ENCODE peak calls at places on chromosome 13, in seven cellular contexts. Y is neuronal stem cell; L is pancreas; T is stimulated activated CD4-positive, alpha-beta T cell treated with anti-CD3 and anti-CD28 coated beads, Interleukin-1b, Interleukin-23, amount 100 ng/mL, for 24 hours; O is astrocyte of the hippocampus; P is fibroblast of pulmonary artery; Z is OCI-LY7. H is an unnamed sample.

GRCh38 chr13:24995225-24995804 is 100.6 kb upstream of the PABPC3 start:
- DNase-seq in T (peak; percentile 19), P (peak; percentile 90), Y (peak; percentile 73), O (peak; percentile 89), L (no peak), Z (peak; percentile 84), H (peak; percentile 86)

GRCh38 chr13:113437408-113438010 is 15.8 kb downstream of the ADPRHL1 start:
- DNase-seq in P (no peak), Y (no peak), T (no peak), Z (no peak), L (peak; percentile 68), O (no peak), H (no peak)

GRCh38 chr13:42930136-42930535 is 61.9 kb downstream of the EPSTI1 start:
- DNase-seq in P (no peak), L (no peak), Y (no peak), T (no peak), O (no peak), Z (no peak), H (no peak)

GRCh38 chr13:46341112-46341711 is 45.8 kb downstream of the RUBCNL start:
- DNase-seq in L (no peak), Z (peak; percentile 34), Y (no peak), P (peak; percentile 58), O (peak; percentile 19), T (no peak), H (peak; percentile 90)

GRCh38 chr13:92843549-92843948 is 383.1 kb upstream of the GPC6 start:
- DNase-seq in P (peak; percentile 76), Z (no peak), T (no peak), L (no peak), Y (no peak), O (peak; percentile 53), H (peak; percentile 71)

GRCh38 chr13:51643114-51643881 is 59.0 kb downstream of the WDFY2 start:
- DNase-seq in T (no peak), O (peak; percentile 71), L (no peak), Z (no peak), Y (no peak), P (peak; percentile 93), H (peak; percentile 89)

GRCh38 chr13:98275711-98276171 is 98.7 kb upstream of the RNF113B start:
- DNase-seq in O (no peak), T (no peak), Z (no peak), Y (no peak), P (no peak), L (no peak), H (no peak)

GRCh38 chr13:112894673-112895481 is 74.1 kb upstream of the MCF2L start:
- DNase-seq in T (no peak), Y (peak; percentile 39), P (no peak), L (peak; percentile 86), O (no peak), Z (no peak), H (no peak)

GRCh38 chr13:107834268-107834667 is 381.1 kb downstream of the LIG4 start:
- DNase-seq in T (no peak), O (peak; percentile 29), P (no peak), L (no peak), Y (no peak), Z (no peak), H (peak; percentile 3)

GRCh38 chr13:73061478-73062275 is 2.9 kb downstream of the KLF5 start:
- DNase-seq in O (no peak), P (no peak), Z (no peak), L (no peak), Y (no peak), T (no peak), H (no peak)